ENCODE peak calls at places on chromosomes 4 and X, in six cellular contexts. C is GM03348, Y is coronary artery, K is NCI-H1694 treated with DMSO at 0.1 percent for 48 hours, R is HCEC 1CT, P is mesendoderm. E is an unnamed sample.
A peak's percentile ranks its signal among the peaks of the same experiment; 100 is the strongest.

GRCh38 chr4:8537041-8537461 is 43.1 kb upstream of the GPR78 start:
- DNase-seq in P (no peak), R (peak; percentile 37), Y (no peak), C (peak; percentile 88), K (no peak), E (no peak)

GRCh38 chr4:16530688-16531635 is 304.7 kb upstream of the TAPT1 start:
- DNase-seq in P (no peak), R (peak; percentile 9), K (no peak), C (peak; percentile 23), Y (no peak), E (no peak)

GRCh38 chr4:37795796-37796195 is 30.7 kb upstream of the PGM2 start:
- DNase-seq in K (peak; percentile 26), Y (no peak), P (no peak), C (no peak), R (no peak), E (no peak)

GRCh38 chrX:7088968-7089615 is 58.4 kb upstream of the STS start:
- DNase-seq in K (no peak), P (peak; percentile 79), C (no peak), Y (no peak), R (no peak), E (peak; percentile 42)

GRCh38 chr4:113637823-113638691 is 123.5 kb downstream of the CAMK2D start:
- DNase-seq in C (no peak), R (no peak), Y (no peak), K (no peak), P (no peak), E (no peak)

GRCh38 chr4:130395871-130396270 is 1299.9 kb downstream of the C4orf33 start:
- DNase-seq in P (no peak), K (no peak), C (peak; percentile 29), R (peak; percentile 88), Y (no peak), E (no peak)

GRCh38 chrX:153903238-153903980 is 1.1 kb upstream of the AVPR2 start:
- DNase-seq in P (no peak), K (no peak), C (no peak), Y (no peak), R (no peak), E (no peak)

GRCh38 chr4:175776217-175776616 is 35.8 kb downstream of the GPM6A start:
- DNase-seq in K (no peak), R (no peak), Y (no peak), P (peak; percentile 36), C (no peak), E (no peak)

GRCh38 chr4:56271121-56271520 is 116.2 kb downstream of the AASDH start:
- DNase-seq in R (no peak), K (no peak), C (no peak), Y (no peak), P (no peak), E (no peak)

GRCh38 chrX:5474282-5474681 is 754.4 kb downstream of the NLGN4X start:
- DNase-seq in C (no peak), Y (no peak), K (no peak), R (no peak), P (no peak), E (no peak)

GRCh38 chrX:150767045-150767395 is 73.8 kb downstream of the MTMR1 start:
- DNase-seq in Y (no peak), C (peak; percentile 31), P (peak; percentile 22), K (no peak), R (no peak), E (peak; percentile 71)

E was measured in osteocyte.